ENCODE peak calls at places on chromosome 22, in six cellular contexts. F, U, V, I, C and P are unnamed samples.

GRCh38 chr22:44023404-44024287 is 456 bp upstream of the PARVB start:
- DNase-seq in F (peak; percentile 65), U (peak; percentile 65), V (peak; percentile 34), I (peak; percentile 73), C (peak; percentile 30), P (no peak)

GRCh38 chr22:38240734-38241252 is 32.0 kb downstream of the TMEM184B start:
- DNase-seq in F (peak; percentile 50), U (peak; percentile 82), V (peak; percentile 74), I (peak; percentile 84), C (peak; percentile 94), P (peak; percentile 75)

GRCh38 chr22:39237276-39238123 is 7.3 kb downstream of the PDGFB start:
- DNase-seq in F (no peak), U (no peak), V (no peak), I (no peak), C (no peak), P (no peak)

GRCh38 chr22:37146507-37147180 is 3.1 kb downstream of the IL2RB start:
- DNase-seq in F (no peak), U (no peak), V (no peak), I (no peak), C (no peak), P (no peak)

GRCh38 chr22:36332623-36333331 is 55.0 kb downstream of the MYH9 start:
- DNase-seq in F (peak; percentile 67), U (peak; percentile 71), V (peak; percentile 73), I (no peak), C (peak; percentile 86), P (no peak)

GRCh38 chr22:44452531-44453420 is 45.3 kb downstream of the RTL6 start:
- DNase-seq in F (no peak), U (no peak), V (no peak), I (no peak), C (no peak), P (no peak)

GRCh38 chr22:45629469-45630089 is 42.1 kb upstream of the ATXN10 start:
- DNase-seq in F (peak; percentile 16), U (peak; percentile 23), V (no peak), I (no peak), C (no peak), P (no peak)

GRCh38 chr22:37162221-37163095 is 12.7 kb upstream of the IL2RB start:
- DNase-seq in F (no peak), U (no peak), V (no peak), I (no peak), C (no peak), P (no peak)

GRCh38 chr22:33569547-33569946 is 350.7 kb downstream of the LARGE1 start:
- DNase-seq in F (peak; percentile 15), U (no peak), V (no peak), I (no peak), C (no peak), P (peak; percentile 50)

GRCh38 chr22:30782613-30783012 is 87.9 kb downstream of the OSBP2 start:
- DNase-seq in F (no peak), U (peak; percentile 38), V (no peak), I (no peak), C (no peak), P (no peak)

GRCh38 chr22:38316340-38317236 is 645 bp downstream of the CSNK1E start:
- DNase-seq in F (peak; percentile 61), U (peak; percentile 81), V (peak; percentile 71), I (peak; percentile 70), C (peak; percentile 41), P (no peak)

GRCh38 chr22:35582861-35583670 is 34.1 kb downstream of the MB start:
- DNase-seq in F (peak; percentile 80), U (peak; percentile 82), V (peak; percentile 68), I (peak; percentile 86), C (peak; percentile 42), P (peak; percentile 46)

DNA sequence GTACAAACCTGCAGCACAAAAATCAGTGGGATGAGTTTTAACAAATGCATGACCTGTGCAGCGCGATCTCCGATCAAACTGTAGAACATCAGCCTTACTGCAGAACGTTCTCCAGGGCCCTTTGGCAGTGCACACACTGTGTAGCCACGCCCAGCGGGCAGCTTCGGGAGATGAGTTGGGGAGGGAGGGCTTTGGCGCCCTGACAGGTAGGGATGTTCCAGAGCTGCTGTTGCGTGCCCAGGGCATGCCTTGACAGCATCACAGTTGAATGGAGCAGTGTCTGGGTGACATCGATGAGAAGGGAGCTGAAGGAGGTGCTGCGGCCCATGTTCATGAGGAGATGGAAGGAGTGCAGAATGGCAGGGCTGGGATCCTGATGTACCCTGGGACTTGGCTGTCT is 80.2 kb downstream of the TBC1D22A start:
- DNase-seq in F (no peak), U (no peak), V (no peak), I (no peak), C (no peak), P (no peak)
- H3K36me3 ChIP-seq in F (no peaks in the 10 kb centered on the region), U (no peaks in the 10 kb centered on the region), V (no peaks in the 10 kb centered on the region), I (no peaks in the 10 kb centered on the region), C (no peaks in the 10 kb centered on the region), P (peaks cover 14% of the 10 kb centered on the region)

DNA sequence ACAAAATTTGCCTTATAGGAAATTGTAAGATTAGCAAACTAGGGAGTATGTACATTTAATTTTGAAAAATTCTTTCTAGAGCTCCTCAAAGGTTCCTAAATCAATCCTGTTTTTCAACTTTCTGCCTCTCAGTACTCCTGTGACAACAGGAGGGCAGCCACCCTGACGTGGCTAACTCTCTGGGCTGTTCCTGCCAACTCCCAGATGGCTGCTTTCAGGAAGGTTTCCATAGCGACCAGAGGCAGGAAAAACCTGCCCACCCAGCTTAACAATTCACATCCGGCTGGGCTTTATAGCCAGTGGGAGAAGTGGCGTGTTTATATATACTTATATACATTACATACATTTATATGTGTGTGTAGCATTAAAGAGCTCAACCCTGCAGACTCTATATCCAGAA is 26.5 kb downstream of the SGSM3 start:
- DNase-seq in F (no peak), U (peak; percentile 88), V (peak; percentile 94), I (peak; percentile 60), C (peak; percentile 67), P (no peak)
- H3K4me3 ChIP-seq in F (no peak overlapping the region), U (no peak overlapping the region), V (no peak overlapping the region), I (no peak overlapping the region), C (no peak overlapping the region), P (no peak overlapping the region)

GRCh38 chr22:49056301-49056700 is 771.4 kb downstream of the BRD1 start:
- DNase-seq in F (no peak), U (no peak), V (no peak), I (no peak), C (no peak), P (no peak)
- H3K36me3 ChIP-seq in F (no peaks in the 10 kb centered on the region), U (no peaks in the 10 kb centered on the region), V (no peaks in the 10 kb centered on the region), I (no peaks in the 10 kb centered on the region), C (no peaks in the 10 kb centered on the region), P (no peaks in the 10 kb centered on the region)

GRCh38 chr22:20036535-20037392 is 15.9 kb downstream of the TANGO2 start:
- DNase-seq in F (no peak), U (no peak), V (no peak), I (no peak), C (no peak), P (no peak)
- H3K4me3 ChIP-seq in F (no peak overlapping the region), U (no peak overlapping the region), V (no peak overlapping the region), I (no peak overlapping the region), C (no peak overlapping the region), P (no peak overlapping the region)

GRCh38 chr22:41229215-41229614 is 11.5 kb downstream of the CHADL start:
- DNase-seq in F (no peak), U (no peak), V (no peak), I (no peak), C (no peak), P (no peak)

GRCh38 chr22:41223535-41223934 is 17.2 kb downstream of the CHADL start:
- DNase-seq in F (no peak), U (no peak), V (no peak), I (no peak), C (no peak), P (no peak)

GRCh38 chr22:41229730-41230398 is 10.9 kb downstream of the CHADL start:
- DNase-seq in F (no peak), U (no peak), V (no peak), I (no peak), C (no peak), P (no peak)

GRCh38 chr22:41230399-41230785 is 10.3 kb downstream of the CHADL start:
- DNase-seq in F (no peak), U (no peak), V (no peak), I (no peak), C (no peak), P (no peak)

DNA sequence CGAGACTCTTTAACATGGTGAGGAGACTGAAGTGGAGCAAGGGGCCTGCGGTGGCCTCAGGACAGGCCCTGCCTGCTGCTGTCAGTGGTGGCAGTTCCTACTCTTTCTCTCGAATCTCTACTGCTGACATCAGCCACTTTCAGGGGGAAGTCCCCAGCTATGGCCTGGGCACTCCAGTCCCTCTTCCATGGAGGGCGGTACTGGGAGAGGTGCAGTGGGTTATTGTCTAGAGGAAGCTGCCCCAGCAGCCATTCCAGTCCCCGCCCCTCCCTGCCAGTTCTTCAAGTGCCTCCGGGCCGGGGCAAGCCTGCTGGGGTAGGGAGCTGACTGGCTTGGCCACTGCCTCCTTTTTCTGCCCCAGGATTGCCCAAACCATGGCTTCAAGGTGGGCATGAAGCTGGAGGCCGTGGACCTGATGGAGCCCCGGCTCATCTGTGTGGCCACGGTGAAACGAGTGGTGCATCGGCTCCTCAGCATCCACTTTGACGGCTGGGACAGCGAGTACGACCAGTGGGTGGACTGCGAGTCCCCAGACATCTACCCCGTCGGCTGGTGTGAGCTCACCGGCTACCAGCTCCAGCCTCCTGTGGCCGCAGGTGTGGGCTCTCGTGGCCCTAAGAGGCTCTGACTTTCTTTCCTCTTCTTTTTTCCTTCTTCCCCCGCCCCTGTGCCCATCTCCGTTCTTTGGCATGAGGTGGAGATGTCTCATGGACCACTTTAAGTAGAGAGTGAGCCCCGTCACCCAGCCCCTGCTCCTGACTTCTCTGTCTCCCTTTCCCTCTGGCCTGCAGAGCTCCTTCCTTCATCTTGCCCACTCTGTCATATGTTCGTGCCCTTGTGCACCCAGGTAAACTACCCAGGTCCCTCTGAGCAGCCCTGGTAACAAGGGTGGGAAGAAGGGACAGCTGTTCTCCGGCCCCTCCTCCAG is 13.7 kb downstream of the CHADL start:
- DNase-seq in F (no peak), U (no peak), V (no peak), I (no peak), C (no peak), P (no peak)
- H3K36me3 ChIP-seq in F (peaks cover 35% of the 10 kb centered on the region), U (no peaks in the 10 kb centered on the region), V (no peaks in the 10 kb centered on the region), I (no peaks in the 10 kb centered on the region), C (peaks cover 2% of the 10 kb centered on the region), P (peaks cover 81% of the 10 kb centered on the region)

DNA sequence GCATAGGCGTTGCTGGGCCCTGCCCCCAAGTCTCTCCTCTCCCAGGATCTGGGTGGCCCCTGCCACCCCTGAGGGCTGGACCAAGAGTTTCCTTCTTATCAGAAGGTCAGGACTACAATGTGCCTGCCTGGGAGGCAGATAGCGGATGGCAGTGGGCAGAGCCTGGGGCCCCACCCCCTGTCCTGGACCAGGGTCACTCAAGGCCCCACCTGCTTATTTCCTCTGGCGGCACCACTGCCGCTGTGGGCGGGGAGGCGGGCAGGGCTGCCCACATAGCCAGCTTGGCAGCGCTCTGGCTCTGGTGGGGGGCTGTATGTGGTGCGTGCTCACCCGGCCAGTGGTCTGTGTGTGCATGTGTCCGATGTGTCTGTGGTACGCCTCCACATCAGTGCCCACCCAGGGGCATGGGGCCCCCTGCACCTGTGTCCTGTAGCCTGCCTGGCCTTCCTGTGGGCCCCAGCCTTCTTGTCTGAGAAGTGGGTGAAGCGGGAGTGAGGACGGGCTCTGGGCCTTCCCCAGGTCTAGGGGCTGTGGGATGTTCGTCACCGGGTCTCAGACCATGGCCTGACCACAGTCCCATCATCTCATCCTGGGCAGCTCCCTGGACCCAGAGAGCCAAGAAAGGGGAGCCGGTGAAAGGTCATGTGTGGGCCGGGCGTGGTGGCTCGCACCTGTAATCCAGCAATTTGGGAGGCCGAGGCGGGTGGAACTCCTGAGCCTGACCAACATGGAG is 3.0 kb downstream of the GAS2L1 start:
- DNase-seq in F (peak; percentile 51), U (no peak), V (peak; percentile 74), I (no peak), C (no peak), P (no peak)
- H3K4me3 ChIP-seq in F (no peak overlapping the region), U (no peak overlapping the region), V (no peak overlapping the region), I (no peak overlapping the region), C (peak overlapping the region; percentile 7), P (no peak overlapping the region)